ENCODE peak calls at places on chromosomes 12 and 14, in four cellular contexts. One of them, this sample, is unnamed.

GRCh38 chr12:104384141-104384880 is 72.4 kb upstream of the CHST11 start:
- DNase-seq in NCI-H524: no peak
- DNase-seq in heart left ventricle: no peak
- DNase-seq in H9: no peak
- DNase-seq in this sample: no peak

GRCh38 chr14:37197421-37198272 is at the start of gene MIPOL1:
- DNase-seq in NCI-H524: peak; percentile 98
- DNase-seq in heart left ventricle: peak; percentile 90
- DNase-seq in H9: peak; percentile 65
- DNase-seq in this sample: peak; percentile 14

GRCh38 chr12:64627781-64628180 is 17.5 kb downstream of the RASSF3 start:
- DNase-seq in NCI-H524: no peak
- DNase-seq in heart left ventricle: no peak
- DNase-seq in H9: no peak
- DNase-seq in this sample: no peak

GRCh38 chr12:65707051-65707450 is 117.2 kb upstream of the HMGA2 start:
- DNase-seq in NCI-H524: no peak
- DNase-seq in heart left ventricle: no peak
- DNase-seq in H9: no peak
- DNase-seq in this sample: no peak

GRCh38 chr12:58566599-58566998 is 353.7 kb downstream of the LRIG3 start:
- DNase-seq in NCI-H524: no peak
- DNase-seq in heart left ventricle: no peak
- DNase-seq in H9: no peak
- DNase-seq in this sample: no peak

GRCh38 chr12:32163596-32163995 is 56.9 kb downstream of the BICD1 start:
- DNase-seq in NCI-H524: no peak
- DNase-seq in heart left ventricle: no peak
- DNase-seq in H9: no peak
- DNase-seq in this sample: no peak

GRCh38 chr12:48671231-48671856 is 10.7 kb downstream of the KANSL2 start:
- DNase-seq in NCI-H524: no peak
- DNase-seq in heart left ventricle: no peak
- DNase-seq in H9: no peak
- DNase-seq in this sample: no peak

GRCh38 chr12:3751151-3752095 is 1.5 kb downstream of the CRACR2A start:
- DNase-seq in NCI-H524: no peak
- DNase-seq in heart left ventricle: no peak
- DNase-seq in H9: peak; percentile 22
- DNase-seq in this sample: no peak

This sample was measured in C1 segment of cervical spinal cord.